ENCODE peak calls at places on chromosomes 1 and 21, in nine cellular contexts. B is SK-N-SH, P is upper lobe of left lung, R is breast epithelium, L is stomach, O is GM23338, F is Panc1, M is transverse colon, K is spleen. G is an unnamed sample.

GRCh38 chr21:45093064-45093532 is 18.7 kb downstream of the ADARB1 start:
- DNase-seq in B (no peak), P (no peak), R (no peak), L (peak), O (no peak), F (no peak), M (no peak), K (peak), G (no peak)

GRCh38 chr1:185559151-185559550 is 175.0 kb upstream of the HMCN1 start:
- DNase-seq in B (no peak), P (no peak), R (no peak), L (no peak), O (no peak), F (no peak), M (no peak), K (no peak), G (no peak)

GRCh38 chr21:36791695-36792451 is 93.0 kb downstream of the SIM2 start:
- DNase-seq in B (no peak), P (no peak), R (no peak), L (no peak), O (no peak), F (no peak), M (no peak), K (no peak), G (no peak)

GRCh38 chr1:101317590-101317989 is 80.8 kb downstream of the S1PR1 start:
- DNase-seq in B (no peak), P (no peak), R (no peak), L (no peak), O (peak), F (no peak), M (no peak), K (no peak), G (no peak)

GRCh38 chr1:100320311-100321097 is 31.8 kb upstream of the CDC14A start:
- DNase-seq in B (no peak), P (no peak), R (no peak), L (no peak), O (no peak), F (no peak), M (no peak), K (no peak), G (no peak)

GRCh38 chr21:17497345-17497744 is 15.5 kb upstream of the CXADR start:
- DNase-seq in B (no peak), P (no peak), R (no peak), L (no peak), O (no peak), F (no peak), M (no peak), K (no peak), G (no peak)

GRCh38 chr1:61427516-61427915 is 297.4 kb downstream of the TM2D1 start:
- DNase-seq in B (no peak), P (no peak), R (no peak), L (no peak), O (no peak), F (no peak), M (no peak), K (no peak), G (no peak)

GRCh38 chr1:99727575-99728190 is 38.8 kb downstream of the FRRS1 start:
- DNase-seq in B (no peak), P (no peak), R (no peak), L (no peak), O (peak), F (no peak), M (no peak), K (no peak), G (no peak)

GRCh38 chr1:196400478-196401453 is 207.5 kb downstream of the KCNT2 start:
- DNase-seq in B (no peak), P (peak), R (peak), L (no peak), O (no peak), F (no peak), M (peak), K (no peak), G (no peak)

GRCh38 chr21:25186278-25186677 is 421.0 kb downstream of the MRPL39 start:
- DNase-seq in B (no peak), P (no peak), R (no peak), L (no peak), O (no peak), F (no peak), M (no peak), K (no peak), G (no peak)

GRCh38 chr1:165228676-165229075 is 127.8 kb downstream of the LMX1A start:
- DNase-seq in B (no peak), P (no peak), R (no peak), L (no peak), O (peak), F (no peak), M (no peak), K (no peak), G (no peak)

GRCh38 chr1:47211796-47212269 is 20.2 kb downstream of the TAL1 start:
- DNase-seq in B (no peak), P (no peak), R (no peak), L (no peak), O (peak), F (no peak), M (no peak), K (peak), G (no peak)

GRCh38 chr1:196677781-196678509 is 26.1 kb downstream of the CFH start:
- DNase-seq in B (no peak), P (no peak), R (no peak), L (no peak), O (no peak), F (no peak), M (no peak), K (no peak), G (no peak)

GRCh38 chr1:154181944-154182341 is 10.0 kb downstream of the TPM3 start:
- DNase-seq in B (no peak), P (no peak), R (no peak), L (no peak), O (no peak), F (no peak), M (no peak), K (no peak), G (no peak)

GRCh38 chr1:47696404-47696910 is 258.6 kb downstream of the FOXD2 start:
- DNase-seq in B (no peak), P (no peak), R (no peak), L (no peak), O (no peak), F (no peak), M (no peak), K (peak), G (no peak)

GRCh38 chr1:73593379-73593778 is 604.6 kb downstream of the LRRIQ3 start:
- DNase-seq in B (no peak), P (peak), R (no peak), L (peak), O (peak), F (peak), M (peak), K (no peak), G (no peak)
- TF ChIP-seq POLR2AphosphoS5 in B (no peak), P (no peak), R (no peak), L (peak), O (no peak), F (no peak), M (no peak), K (no peak), G (no peak)

GRCh38 chr1:39564941-39565340 is 11.6 kb downstream of the PABPC4 start:
- DNase-seq in B (no peak), P (no peak), R (no peak), L (no peak), O (no peak), F (no peak), M (no peak), K (no peak), G (no peak)
- TF ChIP-seq POLR2AphosphoS5 in B (no peak), P (no peak), R (no peak), L (no peak), O (no peak), F (no peak), M (no peak), K (no peak), G (no peak)

DNA sequence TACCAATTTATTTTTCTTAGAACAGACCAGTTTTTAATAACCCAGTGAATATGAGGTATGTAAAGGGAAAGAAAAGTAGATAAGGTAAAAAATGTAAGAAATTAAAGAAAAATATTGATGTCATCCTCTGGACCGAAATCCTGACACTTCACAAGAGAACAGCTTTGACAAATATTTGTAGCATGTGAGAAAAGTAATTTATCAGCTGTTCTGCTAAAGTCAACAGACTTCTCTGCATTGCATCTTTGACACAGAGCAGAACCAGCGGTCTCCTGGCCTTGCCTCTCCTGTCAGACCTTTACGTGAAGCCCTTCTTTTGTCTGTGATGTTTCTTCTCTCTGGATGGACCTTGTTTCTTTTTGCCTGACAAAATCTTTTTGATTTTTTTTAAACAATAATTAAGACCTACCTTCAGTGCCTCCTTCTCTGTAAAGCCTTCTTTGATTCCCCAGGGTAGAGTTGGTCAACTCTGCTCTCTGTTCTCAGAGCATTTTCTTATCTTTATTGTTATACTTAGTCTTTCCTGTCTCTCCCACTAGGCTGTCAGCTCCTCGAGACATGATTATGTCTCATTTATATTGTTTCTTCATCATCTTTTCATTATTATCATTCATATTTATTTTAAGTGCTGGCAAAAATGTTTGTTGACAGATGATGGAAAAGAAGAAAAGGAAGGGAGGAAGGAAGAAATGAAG is 35.4 kb downstream of the RGS4 start:
- DNase-seq in B (no peak), P (no peak), R (no peak), L (no peak), O (no peak), F (no peak), M (no peak), K (no peak), G (no peak)
- TF ChIP-seq POLR2AphosphoS5 in B (no peak), P (no peak), R (no peak), L (no peak), O (no peak), F (no peak), M (no peak), K (no peak), G (no peak)

GRCh38 chr1:37393173-37393572 is 81.2 kb upstream of the ZC3H12A start:
- DNase-seq in B (no peak), P (no peak), R (no peak), L (no peak), O (no peak), F (no peak), M (no peak), K (no peak), G (no peak)
- TF ChIP-seq POLR2AphosphoS5 in B (no peak), P (no peak), R (no peak), L (no peak), O (no peak), F (no peak), M (no peak), K (no peak), G (no peak)

DNA sequence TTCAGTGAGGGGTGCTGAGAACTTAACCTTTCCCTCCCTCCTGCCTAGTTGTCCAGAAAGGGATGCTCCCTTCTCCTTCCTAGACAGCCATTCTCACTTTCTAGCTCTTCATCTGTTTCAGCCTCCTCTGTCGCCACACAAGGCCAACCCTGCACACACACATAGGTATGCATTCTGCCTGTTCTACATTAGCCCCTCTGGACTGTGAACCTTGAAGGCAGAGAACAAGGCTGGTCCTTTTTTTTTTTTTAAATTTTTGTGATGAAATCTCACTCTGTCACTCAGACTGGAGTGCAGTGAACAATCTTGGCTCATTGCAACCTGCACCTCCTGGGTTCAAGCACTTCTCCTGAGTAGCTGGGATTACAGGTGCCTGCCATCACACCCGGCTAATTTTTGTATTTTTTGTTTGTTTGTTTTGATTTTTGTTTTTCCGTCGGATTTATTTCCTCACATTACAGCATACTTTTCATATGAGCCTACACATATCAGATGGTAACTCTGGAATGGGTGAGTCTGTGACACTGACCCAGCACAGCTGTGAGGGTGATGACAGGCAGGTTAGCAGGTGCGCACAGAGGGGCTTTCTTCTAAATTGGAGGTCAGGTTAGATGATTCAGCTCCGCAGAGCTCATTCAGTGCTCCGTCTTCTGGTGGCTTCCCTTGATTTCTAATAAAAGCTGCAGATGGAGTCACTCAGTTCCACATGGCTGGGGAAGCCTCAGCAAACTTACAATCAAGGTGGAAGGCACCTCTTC is 4.9 kb upstream of the AKR1A1 start:
- DNase-seq in B (no peak), P (no peak), R (no peak), L (no peak), O (no peak), F (no peak), M (no peak), K (no peak), G (no peak)
- TF ChIP-seq POLR2AphosphoS5 in B (no peak), P (no peak), R (no peak), L (no peak), O (no peak), F (no peak), M (no peak), K (no peak), G (no peak)

GRCh38 chr1:244918422-244919319 is 54.3 kb upstream of the HNRNPU start:
- DNase-seq in B (peak), P (peak), R (no peak), L (peak), O (peak), F (no peak), M (peak), K (peak), G (peak)
- TF ChIP-seq POLR2AphosphoS5 in B (no peak), P (no peak), R (no peak), L (no peak), O (no peak), F (no peak), M (no peak), K (peak), G (peak)